ENCODE peak calls at places on chromosomes 12 and 14, in ten cellular contexts. K is NCI-H774; U is A172; V is HT-29; D is tibial artery; W is iris pigment epithelial cell; E is stimulated activated CD4-positive, alpha-beta T cell treated with anti-CD3 and anti-CD28 coated beads, Interleukin-15, amount 100 ng/mL, for 1 hour; H is activated CD4-positive, CD25-positive, alpha-beta regulatory T cell treated with anti-CD3 and anti-CD28 coated beads, Interleukin-2, amount 50 U/mL, for 16 hours; Q is mesenteric fat pad; L is right lobe of liver. Y is an unnamed sample.

GRCh38 chr14:102220031-102220430 is 80.3 kb downstream of the WDR20 start:
- DNase-seq in K (no peak), U (no peak), V (no peak), D (no peak), W (no peak), E (no peak), H (no peak), Q (no peak), L (no peak), Y (no peak)

GRCh38 chr12:112340235-112340634 is 42.0 kb downstream of the HECTD4 start:
- DNase-seq in K (no peak), U (no peak), V (no peak), D (no peak), W (no peak), E (no peak), H (no peak), Q (no peak), L (no peak), Y (no peak)

GRCh38 chr12:65324056-65324455 is 45.6 kb downstream of the MSRB3 start:
- DNase-seq in K (no peak), U (no peak), V (no peak), D (no peak), W (peak), E (no peak), H (no peak), Q (no peak), L (no peak), Y (no peak)

GRCh38 chr12:32854716-32855115 is 41.9 kb downstream of the PKP2 start:
- DNase-seq in K (no peak), U (no peak), V (no peak), D (no peak), W (no peak), E (no peak), H (no peak), Q (no peak), L (no peak), Y (no peak)

GRCh38 chr12:111448266-111448830 is 42.6 kb downstream of the SH2B3 start:
- DNase-seq in K (no peak), U (no peak), V (no peak), D (peak), W (no peak), E (no peak), H (no peak), Q (no peak), L (peak), Y (peak)

GRCh38 chr12:6998708-6999451 is 19.4 kb downstream of the LPCAT3 start:
- DNase-seq in K (peak), U (no peak), V (no peak), D (no peak), W (no peak), E (no peak), H (no peak), Q (no peak), L (peak), Y (no peak)

GRCh38 chr14:97838986-97839385 is 1041.8 kb downstream of the VRK1 start:
- DNase-seq in K (peak), U (no peak), V (no peak), D (no peak), W (no peak), E (no peak), H (no peak), Q (no peak), L (no peak), Y (no peak)

GRCh38 chr12:58504539-58504938 is 415.8 kb downstream of the LRIG3 start:
- DNase-seq in K (peak), U (no peak), V (no peak), D (no peak), W (peak), E (no peak), H (no peak), Q (no peak), L (no peak), Y (no peak)

GRCh38 chr12:132140918-132141841 is 2.9 kb downstream of the DDX51 start:
- DNase-seq in K (no peak), U (no peak), V (no peak), D (peak), W (no peak), E (no peak), H (no peak), Q (no peak), L (peak), Y (no peak)

GRCh38 chr12:123946152-123946515 is 26.5 kb downstream of the CCDC92 start:
- DNase-seq in K (no peak), U (no peak), V (no peak), D (no peak), W (no peak), E (no peak), H (no peak), Q (peak), L (no peak), Y (no peak)

GRCh38 chr12:3107071-3107583 is 29.9 kb downstream of the TSPAN9 start:
- DNase-seq in K (no peak), U (peak), V (no peak), D (peak), W (peak), E (no peak), H (no peak), Q (no peak), L (no peak), Y (no peak)

GRCh38 chr14:72610096-72610830 is 283.6 kb downstream of the DPF3 start:
- DNase-seq in K (no peak), U (no peak), V (no peak), D (no peak), W (no peak), E (no peak), H (no peak), Q (no peak), L (no peak), Y (no peak)

GRCh38 chr14:23114669-23115491 is 4.2 kb downstream of the CEBPE start:
- DNase-seq in K (no peak), U (peak), V (no peak), D (peak), W (peak), E (no peak), H (no peak), Q (peak), L (no peak), Y (no peak)

GRCh38 chr12:21583587-21583986 is 21.1 kb downstream of the GYS2 start:
- DNase-seq in K (no peak), U (peak), V (no peak), D (no peak), W (no peak), E (no peak), H (no peak), Q (no peak), L (no peak), Y (no peak)

GRCh38 chr12:5780536-5780935 is 164.5 kb downstream of the ANO2 start:
- DNase-seq in K (no peak), U (no peak), V (no peak), D (no peak), W (no peak), E (no peak), H (no peak), Q (no peak), L (no peak), Y (no peak)

GRCh38 chr12:1529862-1530591 is 64.4 kb downstream of the FBXL14 start:
- DNase-seq in K (no peak), U (no peak), V (no peak), D (peak), W (no peak), E (no peak), H (no peak), Q (peak), L (no peak), Y (peak)

GRCh38 chr12:124680863-124681778 is 113.7 kb upstream of the NCOR2 start:
- DNase-seq in K (no peak), U (peak), V (peak), D (peak), W (peak), E (no peak), H (no peak), Q (no peak), L (peak), Y (peak)

GRCh38 chr12:113189361-113189760 is 3.8 kb downstream of the RITA1 start:
- DNase-seq in K (no peak), U (no peak), V (no peak), D (no peak), W (no peak), E (no peak), H (no peak), Q (no peak), L (no peak), Y (no peak)

GRCh38 chr12:130455161-130455560 is 117.5 kb downstream of the PIWIL1 start:
- DNase-seq in K (no peak), U (no peak), V (no peak), D (no peak), W (no peak), E (no peak), H (no peak), Q (no peak), L (no peak), Y (no peak)

GRCh38 chr14:55125403-55125802 is 3.6 kb upstream of the LGALS3 start:
- DNase-seq in K (no peak), U (peak), V (peak), D (no peak), W (no peak), E (no peak), H (no peak), Q (no peak), L (no peak), Y (peak)

GRCh38 chr12:92570056-92570753 is 132.6 kb upstream of the PLEKHG7 start:
- DNase-seq in K (peak), U (peak), V (peak), D (no peak), W (peak), E (no peak), H (peak), Q (no peak), L (peak), Y (no peak)

GRCh38 chr12:79725987-79726386 is 35.2 kb upstream of the PAWR start:
- DNase-seq in K (no peak), U (peak), V (no peak), D (no peak), W (peak), E (no peak), H (no peak), Q (no peak), L (no peak), Y (no peak)

GRCh38 chr14:65336191-65336591 is 76.3 kb upstream of the FUT8 start:
- DNase-seq in K (no peak), U (no peak), V (peak), D (no peak), W (peak), E (peak), H (peak), Q (no peak), L (no peak), Y (no peak)

GRCh38 chr14:20460458-20461229 is 590 bp downstream of the PIP4P1 start:
- DNase-seq in K (peak), U (no peak), V (peak), D (peak), W (no peak), E (peak), H (peak), Q (no peak), L (peak), Y (no peak)

GRCh38 chr12:6074979-6075585 is 49.4 kb downstream of the VWF start:
- DNase-seq in K (no peak), U (no peak), V (no peak), D (no peak), W (no peak), E (no peak), H (no peak), Q (no peak), L (no peak), Y (no peak)

GRCh38 chr12:1338483-1339177 is 255.8 kb downstream of the FBXL14 start:
- DNase-seq in K (no peak), U (no peak), V (no peak), D (no peak), W (no peak), E (no peak), H (no peak), Q (no peak), L (peak), Y (no peak)

GRCh38 chr12:188910-189621 is 24.9 kb downstream of the SLC6A12 start:
- DNase-seq in K (peak), U (no peak), V (no peak), D (no peak), W (peak), E (no peak), H (no peak), Q (no peak), L (no peak), Y (peak)

GRCh38 chr14:30445394-30445793 is 113.6 kb upstream of the G2E3 start:
- DNase-seq in K (peak), U (no peak), V (no peak), D (no peak), W (no peak), E (no peak), H (no peak), Q (no peak), L (no peak), Y (no peak)

GRCh38 chr12:40946612-40947194 is 241.4 kb upstream of the PDZRN4 start:
- DNase-seq in K (peak), U (peak), V (peak), D (no peak), W (peak), E (no peak), H (no peak), Q (no peak), L (no peak), Y (no peak)

GRCh38 chr12:127400231-127400630 is 866.7 kb upstream of the TMEM132C start:
- DNase-seq in K (no peak), U (no peak), V (no peak), D (no peak), W (peak), E (no peak), H (no peak), Q (no peak), L (no peak), Y (no peak)

GRCh38 chr12:104469523-104469922 is 12.8 kb downstream of the CHST11 start:
- DNase-seq in K (no peak), U (no peak), V (no peak), D (no peak), W (no peak), E (no peak), H (no peak), Q (no peak), L (no peak), Y (no peak)

GRCh38 chr14:89144642-89145041 is 272.4 kb downstream of the FOXN3 start:
- DNase-seq in K (no peak), U (no peak), V (no peak), D (no peak), W (no peak), E (no peak), H (no peak), Q (no peak), L (no peak), Y (no peak)

GRCh38 chr14:104968153-104968527 is 10.0 kb downstream of the AHNAK2 start:
- DNase-seq in K (no peak), U (peak), V (no peak), D (peak), W (peak), E (no peak), H (no peak), Q (no peak), L (no peak), Y (peak)

Y was measured in Right ventricle myocardium superior.